ENCODE peak calls at places on chromosomes 11 and 22, in seven cellular contexts. O is ureter; T is stimulated activated CD4-positive, alpha-beta T cell treated with anti-CD3 and anti-CD28 coated beads, Interleukin-4, amount 100 ng/mL, for 4 hours; D is activated CD8-positive, alpha-beta memory T cell treated with anti-CD3 and anti-CD28 coated beads, Interleukin-2, amount 50 U/mL, for 48 hours; K is activated naive CD4-positive, alpha-beta T cell; W is GM12891; B is vagina. Z is an unnamed sample.

GRCh38 chr11:46305295-46305694 is 27.8 kb downstream of the CREB3L1 start:
- DNase-seq in K (no peak), O (no peak), W (no peak), D (no peak), T (no peak), B (no peak), Z (no peak)

GRCh38 chr22:50474711-50475651 is at the start of gene SBF1:
- DNase-seq in B (no peak), K (peak; percentile 89), W (peak; percentile 99), D (peak; percentile 95), O (peak; percentile 90), T (peak; percentile 85), Z (peak; percentile 98)

GRCh38 chr11:115349427-115349826 is 154.8 kb downstream of the CADM1 start:
- DNase-seq in T (no peak), W (no peak), B (no peak), O (no peak), D (no peak), K (no peak), Z (no peak)

GRCh38 chr11:2302844-2303626 is 1.2 kb downstream of the TSPAN32 start:
- DNase-seq in D (peak; percentile 58), K (no peak), B (peak; percentile 92), O (no peak), W (no peak), T (no peak), Z (no peak)

GRCh38 chr22:31618057-31618456 is 44.0 kb downstream of the PISD start:
- DNase-seq in D (no peak), K (no peak), W (no peak), O (no peak), B (no peak), T (no peak), Z (no peak)

GRCh38 chr11:65180877-65181568 is 705 bp upstream of the CAPN1 start:
- DNase-seq in O (peak; percentile 69), T (peak; percentile 48), K (peak; percentile 48), B (no peak), D (peak; percentile 83), W (peak; percentile 83), Z (peak; percentile 83)

GRCh38 chr11:128841461-128842072 is 25.5 kb downstream of the KCNJ1 start:
- DNase-seq in O (no peak), K (no peak), W (no peak), T (no peak), B (no peak), D (no peak), Z (peak; percentile 77)

GRCh38 chr11:126716456-126717083 is 284.0 kb downstream of the KIRREL3 start:
- DNase-seq in O (no peak), B (no peak), T (no peak), K (no peak), D (peak; percentile 63), W (peak; percentile 46), Z (peak; percentile 33)

GRCh38 chr22:23652286-23652685 is 20.2 kb upstream of the DRICH1 start:
- DNase-seq in D (no peak), T (no peak), B (no peak), W (no peak), O (no peak), K (no peak), Z (no peak)

GRCh38 chr11:83813296-83813695 is 527.1 kb upstream of the CCDC90B start:
- DNase-seq in W (no peak), D (no peak), T (no peak), K (no peak), B (no peak), O (no peak), Z (no peak)

GRCh38 chr22:20972014-20972797 is 5.2 kb downstream of the AIFM3 start:
- DNase-seq in K (no peak), T (no peak), D (no peak), O (no peak), B (no peak), W (no peak), Z (no peak)

GRCh38 chr11:8566613-8567210 is 27.3 kb downstream of the STK33 start:
- DNase-seq in W (no peak), K (no peak), T (no peak), D (no peak), O (no peak), B (no peak), Z (peak; percentile 8)

GRCh38 chr11:43907028-43907966 is 26.7 kb downstream of the ALKBH3 start:
- DNase-seq in O (no peak), B (no peak), D (no peak), T (no peak), K (no peak), W (no peak), Z (no peak)

GRCh38 chr22:23219787-23220484 is 39.6 kb downstream of the BCR start:
- DNase-seq in T (peak; percentile 53), D (peak; percentile 77), W (peak; percentile 53), K (peak; percentile 19), O (no peak), B (no peak), Z (peak; percentile 83)

GRCh38 chr11:18726040-18726439 is at the start of gene IGSF22:
- DNase-seq in O (no peak), K (no peak), D (no peak), T (no peak), B (no peak), W (no peak), Z (no peak)

GRCh38 chr11:45105233-45105992 is 41.0 kb upstream of the PRDM11 start:
- DNase-seq in W (peak; percentile 52), D (peak; percentile 82), T (peak; percentile 50), O (peak; percentile 64), K (peak; percentile 53), B (peak; percentile 72), Z (peak; percentile 75)

GRCh38 chr11:114308689-114309089 is 12.5 kb downstream of the NNMT start:
- DNase-seq in T (no peak), D (no peak), W (no peak), B (no peak), O (no peak), K (no peak), Z (no peak)

GRCh38 chr22:22343603-22344276 is 99.2 kb downstream of the VPREB1 start:
- DNase-seq in W (no peak), K (no peak), O (no peak), D (no peak), B (no peak), T (no peak), Z (peak; percentile 52)

GRCh38 chr11:64643258-64643881 is 52.4 kb downstream of the SLC22A12 start:
- DNase-seq in W (no peak), D (no peak), K (no peak), O (no peak), T (no peak), B (no peak), Z (no peak)

GRCh38 chr11:36010010-36010740 is 66.3 kb downstream of the LDLRAD3 start:
- DNase-seq in K (no peak), W (no peak), B (no peak), D (no peak), O (no peak), T (no peak), Z (no peak)

GRCh38 chr11:115759622-115760527 is 255.7 kb upstream of the CADM1 start:
- DNase-seq in K (no peak), W (no peak), B (no peak), T (no peak), O (peak; percentile 49), D (peak; percentile 48), Z (no peak)

GRCh38 chr22:47967841-47968240 is 1205.4 kb downstream of the TBC1D22A start:
- DNase-seq in K (no peak), W (no peak), O (no peak), D (no peak), T (no peak), B (no peak), Z (no peak)

GRCh38 chr11:662689-663274 is 25.7 kb downstream of the DRD4 start:
- DNase-seq in B (no peak), T (peak; percentile 13), D (no peak), O (peak; percentile 61), W (peak; percentile 76), K (peak; percentile 16), Z (peak; percentile 77)

GRCh38 chr11:47905358-47906059 is 57.4 kb upstream of the NUP160 start:
- DNase-seq in O (no peak), K (no peak), W (no peak), T (no peak), B (no peak), D (no peak), Z (no peak)

GRCh38 chr11:1926156-1927031 is 6.9 kb downstream of the TNNT3 start:
- DNase-seq in D (no peak), B (no peak), K (no peak), T (no peak), W (no peak), O (peak; percentile 58), Z (no peak)

GRCh38 chr11:706957-707816 is 1.2 kb downstream of the EPS8L2 start:
- DNase-seq in W (no peak), T (no peak), B (no peak), D (no peak), K (no peak), O (no peak), Z (no peak)

GRCh38 chr11:1888811-1889526 is 2.7 kb downstream of the PRR33 start:
- DNase-seq in B (no peak), K (peak; percentile 75), W (no peak), D (peak; percentile 82), O (peak; percentile 61), T (peak; percentile 70), Z (no peak)

GRCh38 chr22:35597692-35598395 is 19.3 kb downstream of the MB start:
- DNase-seq in D (no peak), K (no peak), W (no peak), B (no peak), T (no peak), O (no peak), Z (no peak)

GRCh38 chr22:23499845-23500500 is 80.1 kb downstream of the IGLL1 start:
- DNase-seq in O (peak; percentile 34), B (peak; percentile 87), K (no peak), W (no peak), D (no peak), T (no peak), Z (no peak)

GRCh38 chr22:21779444-21779843 is 43.9 kb upstream of the YPEL1 start:
- DNase-seq in W (no peak), K (no peak), D (no peak), O (no peak), T (no peak), B (no peak), Z (no peak)

GRCh38 chr11:46293616-46294015 is 16.2 kb downstream of the CREB3L1 start:
- DNase-seq in O (no peak), T (no peak), B (no peak), D (no peak), K (no peak), W (no peak), Z (no peak)

GRCh38 chr22:41469218-41469851 is 418 bp downstream of the ACO2 start:
- DNase-seq in B (no peak), T (no peak), K (peak; percentile 45), W (no peak), O (peak; percentile 51), D (no peak), Z (no peak)

GRCh38 chr11:120329556-120329955 is 4.5 kb downstream of the TLCD5 start:
- DNase-seq in T (no peak), D (no peak), W (no peak), O (no peak), K (no peak), B (no peak), Z (no peak)

GRCh38 chr22:19957445-19957844 is 15.8 kb upstream of the TXNRD2 start:
- DNase-seq in W (no peak), O (no peak), B (no peak), K (no peak), D (no peak), T (no peak), Z (no peak)

GRCh38 chr11:26187639-26188038 is 144.3 kb upstream of the ANO3 start:
- DNase-seq in B (no peak), O (no peak), D (no peak), T (no peak), K (no peak), W (no peak), Z (no peak)

Z was measured in germinal center.